ENCODE peak calls at places on chromosomes 7 and 10, in six cellular contexts. E is left ventricle myocardium inferior, X is BJ, N is cardiac fibroblast, W is H1, D is HFFc6. G is an unnamed sample.
A peak's percentile ranks its signal among the peaks of the same experiment; 100 is the strongest.

GRCh38 chr10:90959826-90960225 is 38.9 kb upstream of the ANKRD1 start:
- DNase-seq in W (no peak), E (no peak), N (peak; percentile 48), X (no peak), D (no peak), G (no peak)

GRCh38 chr10:36765777-36766176 is 359.6 kb upstream of the ANKRD30A start:
- DNase-seq in N (peak; percentile 33), X (peak; percentile 19), E (no peak), D (no peak), W (no peak), G (no peak)

GRCh38 chr10:25682203-25682950 is 251.7 kb upstream of the MYO3A start:
- DNase-seq in D (no peak), W (no peak), E (no peak), N (peak; percentile 66), X (no peak), G (no peak)

GRCh38 chr10:66362522-66362921 is 563.3 kb upstream of the LRRTM3 start:
- DNase-seq in W (no peak), N (no peak), E (no peak), X (no peak), D (no peak), G (no peak)

GRCh38 chr7:1705856-1706255 is 35.8 kb downstream of the ELFN1 start:
- DNase-seq in E (no peak), N (no peak), W (no peak), X (no peak), D (no peak), G (peak; percentile 7)

GRCh38 chr7:36032362-36032818 is 120.7 kb upstream of the EEPD1 start:
- DNase-seq in E (no peak), W (no peak), N (no peak), D (peak; percentile 46), X (no peak), G (no peak)

GRCh38 chr10:24762161-24762924 is 38.7 kb upstream of the ARHGAP21 start:
- DNase-seq in E (no peak), X (no peak), D (no peak), N (peak; percentile 58), W (no peak), G (no peak)

GRCh38 chr10:67606572-67606971 is 89.4 kb downstream of the CTNNA3 start:
- DNase-seq in X (peak; percentile 19), N (peak; percentile 79), W (no peak), D (peak; percentile 80), E (no peak), G (no peak)

GRCh38 chr7:38195804-38196595 is 18.0 kb downstream of the STARD3NL start:
- DNase-seq in D (peak; percentile 24), N (peak; percentile 82), W (no peak), X (no peak), E (no peak), G (no peak)

GRCh38 chr10:114071188-114071587 is 27.5 kb downstream of the ADRB1 start:
- DNase-seq in W (no peak), N (no peak), E (no peak), X (no peak), D (no peak), G (no peak)

GRCh38 chr7:36677769-36678435 is 46.4 kb downstream of the AOAH start:
- DNase-seq in X (no peak), D (no peak), W (no peak), E (no peak), N (no peak), G (no peak)

GRCh38 chr7:94338921-94339371 is 55.7 kb upstream of the COL1A2 start:
- DNase-seq in D (peak; percentile 69), E (no peak), X (peak; percentile 44), W (no peak), N (peak; percentile 67), G (no peak)

GRCh38 chr7:121960678-121961461 is 87.9 kb downstream of the PTPRZ1 start:
- DNase-seq in N (peak; percentile 86), D (peak; percentile 90), E (no peak), W (peak; percentile 17), X (peak; percentile 40), G (no peak)

GRCh38 chr10:3573498-3573897 is 211.5 kb downstream of the KLF6 start:
- DNase-seq in D (no peak), E (no peak), W (no peak), X (no peak), N (no peak), G (no peak)

GRCh38 chr10:96904648-96905047 is 72.5 kb downstream of the LCOR start:
- DNase-seq in D (no peak), E (no peak), X (no peak), W (no peak), N (no peak), G (no peak)

GRCh38 chr7:24972991-24973390 is 7.0 kb downstream of the OSBPL3 start:
- DNase-seq in D (peak; percentile 64), E (no peak), X (no peak), W (no peak), N (peak; percentile 82), G (no peak)

GRCh38 chr7:30927040-30927439 is 15.4 kb downstream of the AQP1 start:
- DNase-seq in W (no peak), D (no peak), N (no peak), X (no peak), E (no peak), G (no peak)

GRCh38 chr7:43465581-43466554 is 117.0 kb upstream of the STK17A start:
- DNase-seq in D (no peak), W (no peak), E (no peak), X (no peak), N (no peak), G (no peak)

GRCh38 chr7:55019329-55019690 is 493 bp downstream of the EGFR start:
- DNase-seq in N (peak; percentile 34), X (no peak), D (no peak), E (peak; percentile 83), W (no peak), G (no peak)

GRCh38 chr7:12623885-12624498 is 53.5 kb downstream of the SCIN start:
- DNase-seq in D (peak; percentile 32), X (no peak), E (no peak), N (peak; percentile 57), W (no peak), G (no peak)

GRCh38 chr10:95650232-95650631 is 6.3 kb downstream of the ALDH18A1 start:
- DNase-seq in E (no peak), D (no peak), X (no peak), N (no peak), W (no peak), G (no peak)

GRCh38 chr10:34726862-34727261 is 88.2 kb downstream of the PARD3 start:
- DNase-seq in E (no peak), X (no peak), W (no peak), N (no peak), D (no peak), G (no peak)

GRCh38 chr7:121420976-121421375 is 24.9 kb upstream of the FAM3C start:
- DNase-seq in W (no peak), E (no peak), X (no peak), N (no peak), D (no peak), G (no peak)

GRCh38 chr7:98872328-98872924 is 2.6 kb upstream of the TMEM130 start:
- DNase-seq in N (peak; percentile 36), D (peak; percentile 16), W (no peak), E (no peak), X (no peak), G (no peak)

GRCh38 chr7:15305002-15305600 is 256.7 kb downstream of the AGMO start:
- DNase-seq in D (peak; percentile 48), N (peak; percentile 78), W (no peak), E (no peak), X (no peak), G (no peak)

GRCh38 chr7:149811221-149811620 is 27.0 kb upstream of the ZNF862 start:
- DNase-seq in D (peak; percentile 4), N (peak; percentile 6), X (no peak), W (no peak), E (no peak), G (no peak)

GRCh38 chr7:36148422-36149065 is 4.5 kb upstream of the EEPD1 start:
- DNase-seq in X (no peak), W (no peak), D (no peak), N (no peak), E (no peak), G (no peak)

GRCh38 chr10:71395621-71396020 is 1.1 kb upstream of the CDH23 start:
- DNase-seq in D (no peak), E (no peak), X (no peak), N (no peak), W (no peak), G (no peak)
- TF ChIP-seq CTCF in D (no peak), E (no peak), X (no peak), N (no peak), W (no peak), G (no peak)

GRCh38 chr7:112449353-112449752 is 907 bp upstream of the IFRD1 start:
- DNase-seq in N (peak; percentile 57), D (peak; percentile 48), W (no peak), X (no peak), E (no peak), G (no peak)

GRCh38 chr7:112450807-112451661 is 774 bp downstream of the IFRD1 start:
- DNase-seq in E (peak; percentile 94), W (peak; percentile 76), D (peak; percentile 94), X (peak; percentile 79), N (peak; percentile 98), G (peak; percentile 85)

GRCh38 chr7:112449902-112450806 is at the start of gene IFRD1:
- DNase-seq in D (peak; percentile 98), N (peak; percentile 99), X (peak; percentile 86), E (peak; percentile 99), W (peak; percentile 99), G (peak; percentile 99)

GRCh38 chr7:112453505-112454171 is 3.4 kb downstream of the IFRD1 start:
- DNase-seq in W (no peak), N (peak; percentile 78), E (no peak), X (peak; percentile 42), D (peak; percentile 48), G (no peak)

GRCh38 chr7:112452102-112452888 is 2.0 kb downstream of the IFRD1 start:
- DNase-seq in W (no peak), N (peak; percentile 69), D (peak; percentile 31), E (peak; percentile 26), X (no peak), G (no peak)
- TF ChIP-seq CTCF in W (no peak), N (peak; percentile 39), D (no peak), E (no peak), X (peak; percentile 24), G (no peak)

GRCh38 chr7:108034586-108034985 is 31.6 kb upstream of the LAMB1 start:
- DNase-seq in X (no peak), W (no peak), E (no peak), N (no peak), D (no peak), G (no peak)
- TF ChIP-seq CTCF in X (no peak), W (no peak), E (no peak), N (no peak), D (no peak), G (no peak)

DNA sequence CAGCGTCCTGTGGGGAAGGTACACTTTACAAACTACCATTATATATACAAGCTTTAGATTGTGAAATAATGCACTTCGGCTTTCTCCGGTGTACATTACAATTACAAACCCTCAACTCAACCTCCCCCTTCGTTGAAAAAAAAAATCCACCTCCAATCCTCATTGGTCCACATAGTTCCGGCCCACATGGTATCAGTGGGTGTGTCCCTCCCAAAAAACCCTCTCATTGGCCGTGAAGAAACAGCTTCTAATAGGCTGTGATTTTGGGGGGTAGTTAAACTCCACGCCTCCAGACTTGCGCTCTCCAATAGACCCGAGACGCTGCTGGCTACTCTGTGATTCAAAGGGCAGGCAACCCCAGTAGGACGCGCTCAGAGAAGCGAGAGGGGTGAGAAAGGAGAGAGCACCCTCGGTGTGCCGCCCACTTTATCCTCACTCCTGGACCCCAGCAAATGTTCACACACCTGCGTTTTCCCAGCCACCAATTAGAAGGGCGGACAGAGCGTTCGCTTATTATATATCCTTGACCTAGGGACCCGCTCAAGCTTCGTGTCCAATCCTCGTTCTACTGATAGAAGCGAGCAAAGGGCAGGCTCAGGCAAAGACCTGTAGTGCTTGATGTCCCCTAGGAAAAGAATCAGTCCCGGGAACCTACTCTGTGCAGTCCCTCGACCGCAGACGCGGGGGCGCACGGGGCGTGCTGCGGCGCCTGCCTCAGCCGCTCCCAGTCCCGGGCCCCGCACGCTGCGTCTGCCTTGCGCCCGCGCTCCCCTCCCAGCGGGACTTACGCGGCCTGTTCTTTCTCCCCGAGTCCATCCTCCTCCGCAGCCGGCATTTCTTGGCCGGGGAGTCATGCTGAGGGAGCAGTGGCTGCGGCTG is 991 bp downstream of the PANK1 start:
- DNase-seq in D (peak; percentile 93), N (peak; percentile 97), E (peak; percentile 73), X (peak; percentile 73), W (peak; percentile 88), G (peak; percentile 41)
- TF ChIP-seq CTCF in D (peak; percentile 18), N (no peak), E (no peak), X (peak; percentile 5), W (no peak), G (no peak)